ENCODE peak calls at places on chromosomes 3 and 15, in ten cellular contexts. O is activated B cell treated with CpG ODN at 0.5 μM for 24 hours; L is stimulated activated CD4-positive, alpha-beta T cell treated with anti-CD3 and anti-CD28 coated beads, Interleukin-15, amount 100 ng/mL, for 1 hour; I is HCT116; P is OCI-LY7; U is HTR-8/SVneo; A is ELR; N is HFFc6; J is ELF-1; M is adrenal gland. Q is an unnamed sample.

GRCh38 chr3:147735662-147736061 is 326.5 kb downstream of the ZIC1 start:
- DNase-seq in U (no peak), L (no peak), I (no peak), A (peak), P (no peak), O (no peak), M (no peak), N (no peak), J (no peak), Q (no peak)

GRCh38 chr3:10725067-10725466 is 91.0 kb upstream of the SLC6A11 start:
- DNase-seq in N (no peak), P (no peak), L (no peak), A (no peak), O (no peak), M (no peak), I (no peak), J (no peak), U (no peak), Q (no peak)

GRCh38 chr3:141410861-141411771 is 42.8 kb downstream of the ZBTB38 start:
- DNase-seq in N (no peak), M (no peak), U (no peak), I (no peak), O (no peak), J (no peak), A (peak), L (no peak), P (no peak), Q (peak)

GRCh38 chr15:70095387-70096214 is 2.1 kb downstream of the TLE3 start:
- DNase-seq in U (no peak), O (peak), M (peak), L (peak), I (no peak), J (no peak), N (no peak), A (peak), P (peak), Q (peak)

GRCh38 chr3:71226565-71227281 is 356.8 kb downstream of the FOXP1 start:
- DNase-seq in U (no peak), O (peak), A (peak), P (no peak), M (no peak), N (no peak), J (no peak), L (peak), I (no peak), Q (peak)

GRCh38 chr3:105598047-105598796 is 231.5 kb downstream of the ALCAM start:
- DNase-seq in N (peak), O (no peak), M (no peak), U (peak), L (no peak), P (no peak), I (peak), A (peak), J (peak), Q (no peak)

GRCh38 chr3:115937054-115937453 is 313.7 kb downstream of the GAP43 start:
- DNase-seq in O (no peak), M (no peak), A (peak), I (no peak), U (no peak), J (no peak), P (no peak), L (no peak), N (no peak), Q (no peak)

GRCh38 chr3:169604118-169604517 is 59.4 kb downstream of the MECOM start:
- DNase-seq in A (no peak), U (no peak), I (no peak), P (no peak), N (no peak), M (no peak), L (no peak), J (no peak), O (no peak), Q (no peak)

GRCh38 chr3:53581671-53582070 is 87.3 kb downstream of the CACNA1D start:
- DNase-seq in I (no peak), J (no peak), P (no peak), L (no peak), N (peak), U (no peak), A (peak), O (no peak), M (no peak), Q (no peak)

GRCh38 chr3:75332784-75333183 is 331.3 kb upstream of the FRG2C start:
- DNase-seq in A (no peak), O (no peak), M (no peak), I (no peak), L (no peak), N (no peak), P (no peak), U (no peak), J (no peak), Q (no peak)